ENCODE peak calls at places on chromosomes 12 and 14, in six cellular contexts. R, F, J, C, I and P are unnamed samples.

GRCh38 chr14:102805454-102805891 is 28.2 kb downstream of the TRAF3 start:
- DNase-seq in R (peak; percentile 85), F (no peak), J (no peak), C (peak; percentile 70), I (peak; percentile 21), P (no peak)

GRCh38 chr12:34625116-34625515 is 602.8 kb downstream of the ALG10 start:
- DNase-seq in R (no peak), F (no peak), J (no peak), C (no peak), I (peak; percentile 78), P (no peak)

GRCh38 chr12:9702239-9702638 is 30.7 kb downstream of the CLECL1 start:
- DNase-seq in R (no peak), F (no peak), J (no peak), C (no peak), I (no peak), P (no peak)

GRCh38 chr12:91098942-91099341 is 12.4 kb downstream of the LUM start:
- DNase-seq in R (peak; percentile 96), F (no peak), J (no peak), C (peak; percentile 93), I (peak; percentile 77), P (no peak)

GRCh38 chr12:53389702-53390101 is 9.7 kb downstream of the SP1 start:
- DNase-seq in R (no peak), F (no peak), J (no peak), C (no peak), I (no peak), P (no peak)

GRCh38 chr12:67651380-67651695 is 2.8 kb downstream of the DYRK2 start:
- DNase-seq in R (peak; percentile 41), F (no peak), J (peak; percentile 33), C (peak; percentile 59), I (peak; percentile 49), P (no peak)

GRCh38 chr12:111426341-111427185 is 20.8 kb downstream of the SH2B3 start:
- DNase-seq in R (peak; percentile 47), F (no peak), J (peak; percentile 77), C (peak; percentile 50), I (peak; percentile 33), P (no peak)

GRCh38 chr12:79098530-79098929 is 234.0 kb downstream of the SYT1 start:
- DNase-seq in R (no peak), F (no peak), J (no peak), C (no peak), I (no peak), P (no peak)

GRCh38 chr12:49728446-49728845 is 12.9 kb upstream of the TMBIM6 start:
- DNase-seq in R (no peak), F (no peak), J (no peak), C (no peak), I (no peak), P (no peak)

GRCh38 chr12:87127272-87127671 is 871.1 kb upstream of the MGAT4C start:
- DNase-seq in R (peak; percentile 72), F (no peak), J (no peak), C (peak; percentile 61), I (peak; percentile 63), P (no peak)

GRCh38 chr14:23121401-23121800 is 2.3 kb upstream of the CEBPE start:
- DNase-seq in R (peak; percentile 82), F (no peak), J (peak; percentile 32), C (peak; percentile 57), I (peak; percentile 49), P (no peak)

GRCh38 chr12:67661311-67662011 is 12.9 kb downstream of the DYRK2 start:
- DNase-seq in R (peak; percentile 84), F (no peak), J (no peak), C (peak; percentile 87), I (peak; percentile 51), P (peak; percentile 53)

GRCh38 chr12:57632369-57632897 is 568 bp downstream of the B4GALNT1 start:
- DNase-seq in R (peak; percentile 32), F (no peak), J (no peak), C (no peak), I (peak; percentile 25), P (no peak)

GRCh38 chr12:109330282-109330681 is 17.4 kb upstream of the MYO1H start:
- DNase-seq in R (no peak), F (no peak), J (no peak), C (no peak), I (no peak), P (no peak)
- H3K4me3 ChIP-seq in R (no peak overlapping the region), F (no peak overlapping the region), J (no peak overlapping the region), C (no peak overlapping the region), I (no peak overlapping the region), P (no peak overlapping the region)

DNA sequence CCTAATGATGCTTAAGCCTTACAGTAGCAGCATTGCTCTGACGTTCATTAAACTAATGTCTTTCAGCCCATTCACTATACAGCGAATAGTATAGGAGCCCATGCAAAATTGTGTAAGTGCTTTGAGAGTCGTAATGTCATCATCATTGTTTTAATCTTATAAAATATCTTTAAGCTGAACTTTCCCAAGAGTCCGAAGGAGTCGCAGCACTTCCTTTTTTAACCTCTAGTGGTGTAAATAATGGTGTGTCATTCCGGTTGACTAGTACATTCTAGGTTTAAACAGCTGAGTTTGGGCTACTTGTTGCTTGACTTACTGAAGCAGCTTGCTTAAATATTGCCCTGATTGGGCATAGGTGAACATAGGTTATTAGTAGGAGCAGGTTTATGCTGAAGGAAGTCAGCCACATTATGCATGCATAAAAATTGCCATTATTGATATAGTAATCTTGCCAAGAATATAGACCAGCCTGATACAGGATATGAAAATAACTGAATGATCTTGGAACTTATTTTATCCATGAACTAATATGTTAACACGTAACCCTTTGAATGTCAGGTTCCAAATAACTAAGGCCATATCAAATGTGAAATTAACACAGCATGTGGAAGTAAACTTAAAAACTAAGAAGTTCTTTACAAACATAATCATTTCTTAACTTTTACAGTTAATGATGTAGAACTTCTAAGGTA is 2.6 kb downstream of the WNK1 start:
- DNase-seq in R (peak; percentile 61), F (no peak), J (no peak), C (peak; percentile 81), I (peak; percentile 76), P (no peak)
- H3K9ac ChIP-seq in R (no peak overlapping the region), F (no peak overlapping the region), J (no peak overlapping the region), C (peak overlapping the region; percentile 81), I (peak overlapping the region; percentile 85), P (peak overlapping the region; percentile 81)

DNA sequence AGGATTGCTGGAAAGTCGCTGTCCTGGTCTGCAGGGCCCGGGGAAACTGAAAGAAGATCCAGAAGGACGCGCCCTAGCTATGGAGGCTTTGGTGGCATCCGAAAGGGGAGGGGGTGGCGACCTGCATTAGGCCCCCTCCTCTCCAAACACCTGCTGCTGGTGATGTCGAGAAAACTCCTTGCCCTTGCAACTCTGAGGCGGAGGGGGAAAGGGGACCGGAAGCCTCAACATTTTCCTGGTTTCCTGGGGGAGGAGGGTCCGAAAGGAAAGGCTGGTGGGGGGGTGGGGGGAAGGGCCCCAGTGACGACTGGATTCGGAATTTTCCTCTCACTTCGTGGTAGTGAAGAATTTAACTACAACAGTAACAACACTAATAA is 421.1 kb downstream of the VRK1 start:
- DNase-seq in R (no peak), F (peak; percentile 15), J (no peak), C (no peak), I (no peak), P (no peak)
- H3K4me3 ChIP-seq in R (no peak overlapping the region), F (peak overlapping the region; percentile 57), J (peak overlapping the region; percentile 14), C (no peak overlapping the region), I (no peak overlapping the region), P (peak overlapping the region; percentile 82)

DNA sequence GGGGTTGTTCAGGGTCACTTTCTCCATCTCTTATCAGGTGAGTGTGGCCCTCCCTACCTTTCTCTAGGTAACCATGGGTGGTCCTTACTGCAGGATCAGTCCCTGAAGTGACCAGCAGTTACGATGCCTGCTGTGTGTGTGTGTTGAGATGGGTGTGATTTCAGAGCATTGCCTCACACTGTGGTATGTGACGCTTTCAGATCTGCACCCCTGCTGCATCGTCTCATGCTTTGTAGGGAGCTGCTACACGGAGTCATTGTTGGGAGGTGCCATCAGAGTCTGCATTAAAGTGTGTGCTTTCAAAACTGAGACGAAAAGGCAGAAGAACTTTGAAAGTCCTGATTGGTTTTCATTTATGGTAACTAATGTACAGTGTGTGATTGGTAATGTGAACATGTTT is 150.4 kb downstream of the PELI2 start:
- DNase-seq in R (peak; percentile 48), F (no peak), J (no peak), C (peak; percentile 44), I (no peak), P (no peak)
- H3K9ac ChIP-seq in R (no peak overlapping the region), F (no peak overlapping the region), J (no peak overlapping the region), C (no peak overlapping the region), I (peak overlapping the region; percentile 5), P (no peak overlapping the region)

DNA sequence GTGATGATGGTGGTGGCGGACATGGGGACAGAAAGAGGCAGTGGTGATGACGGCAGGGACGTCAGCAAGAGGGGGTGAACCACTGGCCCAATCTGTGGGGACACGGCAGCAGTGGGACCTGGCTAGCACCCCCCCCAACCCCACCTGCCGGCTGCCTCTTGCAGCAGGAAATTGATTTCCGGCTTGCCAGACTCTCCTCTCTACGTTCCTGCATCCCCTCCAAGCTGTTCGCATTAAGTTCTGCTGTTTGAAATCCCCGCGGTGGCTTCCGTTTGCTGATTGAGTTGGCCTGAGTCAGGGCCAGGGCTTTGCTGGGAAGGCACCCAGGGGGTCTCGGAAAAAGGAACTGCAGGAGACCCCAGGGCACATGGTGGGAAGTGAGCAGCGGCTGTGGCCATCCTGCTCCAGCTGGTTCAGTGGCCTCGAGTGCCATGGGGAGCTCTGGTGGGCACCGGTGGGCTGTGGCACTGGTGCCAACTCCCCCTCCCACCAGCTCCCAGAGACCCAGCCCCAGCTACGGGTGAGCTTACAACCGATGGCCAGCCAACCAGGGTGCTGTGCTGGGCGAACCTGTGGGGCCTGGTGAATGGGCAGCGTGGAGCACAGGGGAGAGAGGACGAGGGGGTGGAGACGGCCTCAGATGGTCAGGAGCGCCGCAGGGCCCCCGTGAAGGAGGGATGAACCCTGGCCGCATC is 14.6 kb upstream of the NUDT14 start:
- DNase-seq in R (no peak), F (no peak), J (no peak), C (no peak), I (no peak), P (no peak)
- H3K4me3 ChIP-seq in R (no peak overlapping the region), F (peak overlapping the region; percentile 20), J (no peak overlapping the region), C (no peak overlapping the region), I (no peak overlapping the region), P (no peak overlapping the region)